ENCODE peak calls at places on chromosomes 12 and 14, in nine cellular contexts. A is adrenal gland, B is lung, Y is suprapubic skin, X is neural progenitor cell, W is PC-9, Q is psoas muscle, T is lower lobe of right lung, I is cardiac muscle cell. C is an unnamed sample.

GRCh38 chr14:74551903-74552371 is 58.4 kb downstream of the ISCA2 start:
- DNase-seq in A (peak; percentile 41), B (no peak), Y (no peak), X (peak; percentile 44), W (no peak), Q (peak; percentile 58), T (no peak), I (peak; percentile 7), C (no peak)

GRCh38 chr14:21023817-21024667 is 819 bp downstream of the NDRG2 start:
- DNase-seq in A (no peak), B (no peak), Y (peak; percentile 74), X (no peak), W (no peak), Q (peak; percentile 20), T (no peak), I (no peak), C (no peak)

GRCh38 chr12:57591567-57592325 is 754 bp downstream of the PIP4K2C start:
- DNase-seq in A (no peak), B (peak; percentile 36), Y (no peak), X (peak; percentile 54), W (no peak), Q (no peak), T (no peak), I (no peak), C (peak; percentile 45)

GRCh38 chr14:99273025-99273723 is 1.2 kb upstream of the BCL11B start:
- DNase-seq in A (peak; percentile 34), B (no peak), Y (peak; percentile 83), X (peak; percentile 68), W (no peak), Q (no peak), T (no peak), I (peak; percentile 19), C (peak; percentile 40)

GRCh38 chr14:73231874-73232851 is 5.1 kb upstream of the PAPLN start:
- DNase-seq in A (no peak), B (no peak), Y (no peak), X (peak; percentile 62), W (no peak), Q (no peak), T (peak; percentile 45), I (peak; percentile 25), C (peak; percentile 53)

GRCh38 chr14:53956427-53957201 is at the start of gene BMP4:
- DNase-seq in A (peak; percentile 83), B (peak; percentile 83), Y (peak; percentile 94), X (peak; percentile 86), W (peak; percentile 71), Q (peak; percentile 84), T (peak; percentile 75), I (peak; percentile 64), C (peak; percentile 35)

GRCh38 chr14:104936361-104937155 is 11.9 kb downstream of the PLD4 start:
- DNase-seq in A (peak; percentile 13), B (no peak), Y (peak; percentile 57), X (no peak), W (no peak), Q (no peak), T (no peak), I (no peak), C (no peak)

GRCh38 chr12:121404734-121405133 is 4.8 kb downstream of the RNF34 start:
- DNase-seq in A (no peak), B (no peak), Y (no peak), X (no peak), W (no peak), Q (no peak), T (no peak), I (peak; percentile 26), C (peak; percentile 88)

GRCh38 chr14:49052516-49052915 is 533.7 kb downstream of the RPS29 start:
- DNase-seq in A (no peak), B (no peak), Y (no peak), X (no peak), W (no peak), Q (no peak), T (no peak), I (no peak), C (no peak)

GRCh38 chr14:74618078-74618952 is 6.3 kb upstream of the LTBP2 start:
- DNase-seq in A (peak; percentile 60), B (peak; percentile 63), Y (no peak), X (no peak), W (peak; percentile 100), Q (no peak), T (peak; percentile 63), I (peak; percentile 79), C (no peak)

GRCh38 chr14:67166450-67166853 is 22.8 kb upstream of the GARIN2 start:
- DNase-seq in A (peak; percentile 33), B (no peak), Y (no peak), X (peak; percentile 59), W (peak; percentile 51), Q (no peak), T (no peak), I (peak; percentile 66), C (peak; percentile 31)

GRCh38 chr12:89947437-89948265 is 239.0 kb upstream of the ATP2B1 start:
- DNase-seq in A (peak; percentile 31), B (no peak), Y (no peak), X (no peak), W (peak; percentile 88), Q (no peak), T (no peak), I (peak; percentile 90), C (no peak)

GRCh38 chr14:93537962-93538361 is 107.2 kb downstream of the UNC79 start:
- DNase-seq in A (no peak), B (no peak), Y (no peak), X (no peak), W (no peak), Q (no peak), T (no peak), I (no peak), C (no peak)

GRCh38 chr12:64814432-64814831 is 10.0 kb upstream of the TBC1D30 start:
- DNase-seq in A (no peak), B (no peak), Y (no peak), X (no peak), W (no peak), Q (no peak), T (no peak), I (no peak), C (no peak)

GRCh38 chr14:85531141-85531593 is 1.2 kb downstream of the FLRT2 start:
- DNase-seq in A (peak; percentile 55), B (no peak), Y (peak; percentile 79), X (peak; percentile 69), W (no peak), Q (peak; percentile 56), T (peak; percentile 50), I (peak; percentile 89), C (no peak)

GRCh38 chr14:85531594-85532391 is 1.8 kb downstream of the FLRT2 start:
- DNase-seq in A (peak; percentile 70), B (peak; percentile 51), Y (peak; percentile 83), X (peak; percentile 67), W (no peak), Q (peak; percentile 63), T (peak; percentile 51), I (peak; percentile 90), C (peak; percentile 4)

GRCh38 chr14:85528882-85529585 is 910 bp upstream of the FLRT2 start:
- DNase-seq in A (peak; percentile 17), B (no peak), Y (no peak), X (peak; percentile 48), W (no peak), Q (no peak), T (peak; percentile 13), I (peak; percentile 77), C (no peak)

GRCh38 chr14:85529803-85530574 is at the start of gene FLRT2:
- DNase-seq in A (peak; percentile 56), B (no peak), Y (peak; percentile 80), X (peak; percentile 62), W (no peak), Q (peak; percentile 61), T (peak; percentile 57), I (peak; percentile 88), C (no peak)

DNA sequence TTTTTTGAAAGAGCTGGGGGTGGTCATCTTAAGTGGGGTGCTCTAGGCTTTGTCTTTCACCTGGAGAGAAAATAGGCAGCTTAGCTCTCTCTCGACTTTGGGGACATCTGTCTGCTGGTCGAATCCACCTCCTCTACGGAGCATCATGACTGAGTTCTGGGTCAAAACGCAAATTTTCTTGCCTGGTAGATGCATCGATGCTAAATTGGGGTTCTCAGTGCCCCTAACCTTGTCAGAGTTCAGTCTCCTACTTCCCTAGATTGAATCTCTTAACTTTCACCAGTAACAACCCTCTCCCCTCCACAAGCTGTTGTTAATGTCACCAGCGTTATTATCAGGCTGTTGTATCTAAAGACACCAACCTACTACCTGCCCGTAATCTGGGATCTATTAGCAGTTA is 682 bp downstream of the FLRT2 start:
- DNase-seq in A (no peak), B (no peak), Y (no peak), X (no peak), W (no peak), Q (no peak), T (no peak), I (no peak), C (no peak)
- H3K4me3 ChIP-seq in A (peak overlapping the region; percentile 65), B (no peak overlapping the region), Y (peak overlapping the region; percentile 78), X (peak overlapping the region; percentile 74), W (no peak overlapping the region), Q (peak overlapping the region; percentile 77), T (peak overlapping the region; percentile 58), I (peak overlapping the region; percentile 65), C (no peak overlapping the region)

GRCh38 chr14:35222324-35222723 is 69.9 kb upstream of the PSMA6 start:
- DNase-seq in A (no peak), B (no peak), Y (no peak), X (no peak), W (no peak), Q (no peak), T (no peak), I (no peak), C (no peak)
- H3K27me3 ChIP-seq in A (no peaks in the 10 kb centered on the region), B (no peaks in the 10 kb centered on the region), Y (no peaks in the 10 kb centered on the region), X (no peaks in the 10 kb centered on the region), W (no peaks in the 10 kb centered on the region), Q (no peaks in the 10 kb centered on the region), T (no peaks in the 10 kb centered on the region), I (no peaks in the 10 kb centered on the region), C (no peaks in the 10 kb centered on the region)

DNA sequence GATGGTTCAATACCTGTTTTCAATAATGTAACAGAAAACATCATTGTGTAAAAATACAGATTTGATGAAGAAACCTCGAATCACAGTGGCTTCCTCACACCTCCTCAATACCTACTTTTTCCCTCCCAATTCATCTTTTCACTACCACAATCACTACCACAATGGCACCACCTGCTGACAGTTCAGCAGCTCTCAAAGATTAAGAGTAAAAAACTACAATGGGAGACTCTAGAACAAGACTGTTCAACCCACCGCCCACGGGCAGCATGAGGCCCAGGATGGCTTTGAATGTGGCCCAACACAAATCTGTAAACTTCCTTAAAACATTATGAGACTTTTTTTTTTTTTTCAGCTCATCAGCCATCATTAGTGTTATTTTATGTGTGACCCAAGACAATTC is 15.2 kb downstream of the MED6 start:
- DNase-seq in A (no peak), B (no peak), Y (no peak), X (peak; percentile 6), W (no peak), Q (no peak), T (no peak), I (peak; percentile 1), C (no peak)
- TF ChIP-seq CTCF in A (no peak), B (no peak), Y (no peak), X (no peak), W (no peak), Q (no peak), T (no peak), I (no peak), C (peak; percentile 20)

DNA sequence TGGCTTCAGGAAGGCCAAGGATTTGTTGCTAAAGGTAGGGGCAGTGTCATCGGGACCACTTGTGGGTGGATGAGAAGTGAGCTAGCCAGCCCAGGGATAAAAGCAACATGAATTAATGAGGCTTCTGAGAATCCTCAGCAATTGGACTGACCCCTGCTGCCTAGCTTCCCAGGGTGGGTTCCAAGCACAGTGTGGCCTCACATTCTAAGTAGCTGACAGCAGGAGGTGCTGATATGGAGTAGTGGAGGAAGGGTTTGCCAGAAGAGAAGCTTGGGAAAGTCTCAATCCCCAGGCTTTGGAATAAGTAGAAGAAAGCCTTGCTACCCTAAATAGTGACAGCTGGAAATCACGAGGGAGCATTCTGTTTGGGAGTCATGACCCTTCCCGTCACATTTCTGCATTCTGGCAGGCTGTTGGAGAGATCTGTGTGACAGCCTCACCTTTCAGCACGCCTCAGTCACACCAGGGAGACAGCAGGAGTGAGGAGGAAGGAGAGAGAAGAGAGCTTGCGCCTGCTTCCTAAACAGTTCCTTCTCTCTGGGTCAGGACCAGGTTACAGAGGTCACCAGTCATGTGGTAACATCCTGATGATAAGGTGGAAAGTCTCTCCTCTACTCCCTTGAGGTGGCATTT is 31.2 kb downstream of the DACT1 start:
- DNase-seq in A (no peak), B (no peak), Y (no peak), X (no peak), W (no peak), Q (no peak), T (no peak), I (no peak), C (no peak)
- H3K4me3 ChIP-seq in A (no peak overlapping the region), B (no peak overlapping the region), Y (no peak overlapping the region), X (no peak overlapping the region), W (no peak overlapping the region), Q (no peak overlapping the region), T (no peak overlapping the region), I (no peak overlapping the region), C (no peak overlapping the region)